ENCODE peak calls at places on chromosomes 11 and 22, in four cellular contexts. X, N, Y and I are unnamed samples.

GRCh38 chr11:64266339-64266738 is 15.0 kb downstream of the PLCB3 start:
- DNase-seq in X (peak), N (peak), Y (no peak), I (peak)

GRCh38 chr22:37747090-37747714 is 50.4 kb downstream of the TRIOBP start:
- DNase-seq in N (peak), Y (peak), X (peak), I (peak)

GRCh38 chr11:38019072-38019775 is 1421.2 kb upstream of the RAG2 start:
- DNase-seq in Y (peak), X (peak), N (no peak), I (no peak)

GRCh38 chr11:128585498-128586238 is 1.7 kb downstream of the ETS1 start:
- DNase-seq in N (no peak), X (no peak), Y (peak), I (no peak)

GRCh38 chr11:122672892-122673291 is 17.4 kb downstream of the UBASH3B start:
- DNase-seq in X (no peak), N (no peak), Y (no peak), I (peak)

GRCh38 chr22:26072611-26073010 is 96.7 kb upstream of the SEZ6L start:
- DNase-seq in X (no peak), Y (no peak), N (no peak), I (no peak)

GRCh38 chr11:124863137-124863825 is 2.0 kb upstream of the ROBO3 start:
- DNase-seq in X (peak), Y (peak), N (peak), I (peak)

GRCh38 chr11:66967670-66968425 is 7.3 kb upstream of the C11orf86 start:
- DNase-seq in Y (no peak), N (peak), X (peak), I (peak)

GRCh38 chr11:134786636-134787035 is 374.6 kb upstream of the B3GAT1 start:
- DNase-seq in Y (no peak), N (no peak), X (no peak), I (no peak)

GRCh38 chr22:36365020-36365411 is 22.8 kb downstream of the MYH9 start:
- DNase-seq in N (peak), X (peak), Y (peak), I (peak)

GRCh38 chr11:78786086-78786485 is 211.4 kb upstream of the NARS2 start:
- DNase-seq in Y (no peak), N (no peak), X (no peak), I (no peak)

GRCh38 chr11:2583605-2583958 is 116.2 kb downstream of the KCNQ1OT1 start:
- DNase-seq in Y (no peak), X (no peak), N (no peak), I (no peak)

GRCh38 chr11:95241673-95242072 is 10.7 kb upstream of the SESN3 start:
- DNase-seq in N (no peak), X (peak), Y (no peak), I (peak)

GRCh38 chr22:40855960-40856512 is 403 bp downstream of the ST13 start:
- DNase-seq in X (peak), Y (peak), N (peak), I (peak)

GRCh38 chr22:46916886-46917625 is 154.6 kb downstream of the TBC1D22A start:
- DNase-seq in N (no peak), X (no peak), Y (no peak), I (no peak)

GRCh38 chr22:50626856-50627451 is 998 bp downstream of the ARSA start:
- DNase-seq in Y (no peak), X (no peak), N (no peak), I (no peak)

GRCh38 chr11:19344661-19345518 is 104.1 kb upstream of the E2F8 start:
- DNase-seq in N (no peak), X (peak), Y (peak), I (peak)

GRCh38 chr11:1943576-1943975 is 3.6 kb upstream of the MRPL23 start:
- DNase-seq in N (no peak), Y (no peak), X (no peak), I (no peak)

GRCh38 chr11:68509105-68509504 is 48.6 kb downstream of the PPP6R3 start:
- DNase-seq in N (no peak), Y (no peak), X (no peak), I (peak)

DNA sequence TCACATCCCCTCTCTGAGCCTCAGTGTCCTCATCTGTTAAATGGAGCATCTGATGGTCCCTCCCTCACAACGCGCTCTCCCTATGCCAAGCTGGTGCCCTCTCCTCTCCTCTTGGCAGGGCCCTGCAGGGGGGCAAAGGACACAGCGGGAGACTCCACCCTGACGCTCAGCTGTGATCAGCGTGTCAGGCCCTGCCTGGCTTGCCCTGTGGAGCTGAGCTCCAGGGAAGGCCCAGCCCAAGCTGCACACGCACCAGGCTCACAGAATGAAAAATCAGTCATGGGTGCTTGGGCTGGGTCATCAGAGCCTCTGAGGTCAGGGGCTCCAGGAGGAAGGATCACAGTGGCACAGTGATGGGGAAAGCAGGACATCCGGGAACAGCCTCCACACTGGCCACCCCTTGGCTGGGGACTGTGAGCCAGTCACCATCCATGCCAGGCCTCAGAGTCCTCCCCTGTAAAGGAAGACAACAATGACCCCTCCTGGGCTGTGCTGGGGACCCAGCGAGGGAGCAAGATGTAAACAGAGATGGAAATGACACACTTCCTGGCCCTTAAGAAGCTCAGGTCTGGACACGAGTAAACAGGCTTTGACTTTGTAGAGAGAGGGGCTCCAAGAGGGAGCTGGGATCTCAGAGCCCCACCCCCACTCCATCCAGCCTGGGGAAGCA is 36.6 kb downstream of the RPL3 start:
- DNase-seq in Y (no peak), N (no peak), X (peak), I (no peak)
- TF ChIP-seq CTCF in Y (peak), N (no peak), X (no peak), I (no peak)

GRCh38 chr11:126058090-126058489 is 4.6 kb downstream of the CDON start:
- DNase-seq in X (no peak), Y (no peak), N (no peak), I (no peak)
- H3K4me3 ChIP-seq in X (no peak), Y (peak), N (no peak), I (no peak)

DNA sequence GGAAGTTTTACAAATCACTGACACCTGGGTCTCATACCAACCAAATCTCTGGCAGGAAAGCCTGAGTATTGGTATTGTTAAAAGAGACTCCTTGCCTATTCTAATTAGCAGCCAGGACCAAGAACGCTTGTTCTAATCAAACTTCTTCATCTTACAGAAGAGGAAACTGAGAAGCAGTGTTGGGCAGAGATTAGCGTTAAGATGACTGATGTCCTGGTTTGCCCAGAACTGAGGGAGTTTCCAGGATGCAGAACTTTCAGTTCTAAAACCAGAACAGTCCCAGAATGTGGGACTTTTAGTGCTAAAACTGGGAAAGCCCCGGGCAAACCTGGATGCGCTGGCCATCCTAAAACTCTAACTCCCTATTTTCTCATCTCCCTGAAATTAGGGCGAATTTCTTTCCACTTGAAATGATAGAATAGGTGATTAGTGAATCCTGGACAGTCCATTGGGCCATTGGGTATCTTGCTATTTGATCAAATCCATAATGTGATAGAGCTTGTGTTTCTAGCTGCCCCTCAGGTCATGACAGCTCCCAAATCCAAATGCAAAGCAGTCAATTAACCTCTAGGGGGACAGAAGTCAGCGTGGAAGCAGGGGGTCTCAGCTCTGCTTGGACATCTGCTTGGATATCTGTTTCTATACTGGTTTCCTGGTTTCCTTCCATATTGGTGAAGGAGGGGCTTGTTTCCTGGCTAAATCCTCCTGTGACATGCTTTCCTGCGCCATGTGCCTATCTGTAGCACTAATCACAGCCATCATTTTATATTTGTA is 16.0 kb upstream of the TMPRSS13 start:
- DNase-seq in Y (peak), X (no peak), N (no peak), I (no peak)
- TF ChIP-seq CTCF in Y (peak), X (peak), N (peak), I (peak)

DNA sequence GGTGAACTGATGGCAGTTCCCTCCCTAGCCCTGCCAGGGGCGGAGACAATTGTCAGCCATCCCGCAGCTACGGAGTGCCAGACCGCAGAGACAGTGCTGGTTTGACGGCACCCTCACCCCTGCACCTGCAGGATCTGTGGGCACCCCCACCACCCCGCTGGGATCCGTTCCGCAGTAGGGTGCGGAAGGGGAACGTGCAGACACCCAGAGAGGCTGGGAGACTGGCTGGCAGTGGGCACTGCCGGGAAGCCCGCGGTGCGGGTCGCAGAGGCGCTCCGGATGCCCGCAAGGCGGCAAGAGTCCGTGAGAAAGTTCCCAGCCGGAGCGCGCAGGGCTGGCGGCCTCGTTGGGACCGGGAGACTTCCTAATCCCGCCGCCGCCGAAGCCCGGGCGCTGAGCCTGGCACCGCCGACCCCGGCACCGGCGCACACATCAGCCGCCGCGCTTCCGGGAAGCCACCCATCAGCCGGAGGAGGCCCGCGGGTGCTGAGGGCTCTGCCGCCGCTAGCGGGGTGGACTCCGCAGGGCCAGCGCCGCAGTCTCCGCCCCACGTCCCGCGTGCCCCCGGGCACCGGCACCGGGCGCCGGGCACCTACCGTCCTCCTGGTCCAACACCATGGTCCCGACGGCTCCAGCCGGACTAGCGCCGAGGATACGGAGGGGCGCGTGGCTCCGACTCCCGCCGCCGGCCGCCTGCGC is 4.3 kb upstream of the LMO1 start:
- DNase-seq in X (no peak), Y (peak), N (no peak), I (no peak)
- H3K4me3 ChIP-seq in X (no peak), Y (peak), N (peak), I (no peak)

GRCh38 chr11:119673389-119674336 is 55.3 kb downstream of the NECTIN1 start:
- DNase-seq in Y (no peak), X (no peak), N (no peak), I (no peak)
- TF ChIP-seq CTCF in Y (no peak), X (no peak), N (no peak), I (no peak)

DNA sequence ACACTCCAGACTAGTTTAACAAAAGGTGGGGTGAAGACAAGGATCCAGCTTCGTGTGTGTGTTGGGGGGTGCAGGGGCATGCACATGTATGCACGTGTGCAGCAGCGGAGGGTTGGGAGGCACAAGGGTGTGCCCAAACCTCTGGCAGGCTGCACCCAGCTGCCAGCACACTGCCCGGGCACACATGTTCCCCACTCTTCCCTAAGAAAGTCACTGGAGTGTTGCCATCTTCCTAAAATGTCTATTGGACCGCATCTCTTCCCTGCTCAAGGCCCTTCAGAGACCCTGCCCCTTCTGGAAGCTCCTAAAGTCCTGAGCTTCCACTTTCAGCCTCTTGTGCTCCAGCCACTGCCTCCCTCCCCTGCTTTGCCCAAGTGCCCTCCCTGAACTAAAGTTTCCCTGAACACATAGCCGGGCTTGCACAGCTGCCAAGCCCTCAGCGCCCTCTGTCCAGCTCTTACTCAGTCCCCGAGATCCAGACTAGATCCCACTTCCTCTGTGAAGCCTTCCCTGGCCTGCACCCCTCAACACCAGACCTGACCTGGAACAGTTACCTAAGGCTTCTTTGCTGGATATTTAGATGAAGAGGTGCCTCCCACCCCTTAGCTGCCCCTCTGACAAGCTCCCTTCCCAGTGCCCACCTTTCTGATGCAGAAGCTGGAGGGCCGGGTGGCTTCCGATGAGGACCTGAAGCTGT is 6.0 kb downstream of the CFL1 start:
- DNase-seq in Y (no peak), N (no peak), X (no peak), I (no peak)
- H3K4me3 ChIP-seq in Y (no peak), N (no peak), X (no peak), I (no peak)

GRCh38 chr11:69942333-69942820 is 123.2 kb upstream of the FGF3 start:
- DNase-seq in N (no peak), X (no peak), Y (no peak), I (no peak)

GRCh38 chr11:69944146-69944795 is 125.1 kb upstream of the FGF3 start:
- DNase-seq in X (no peak), Y (no peak), N (no peak), I (no peak)

GRCh38 chr11:69943506-69943905 is 124.3 kb upstream of the FGF3 start:
- DNase-seq in Y (no peak), N (no peak), X (no peak), I (no peak)

GRCh38 chr11:69941546-69942332 is 122.5 kb upstream of the FGF3 start:
- DNase-seq in X (no peak), Y (no peak), N (no peak), I (no peak)

GRCh38 chr11:69943066-69943465 is 123.8 kb upstream of the FGF3 start:
- DNase-seq in X (no peak), N (no peak), Y (no peak), I (no peak)
- TF ChIP-seq CTCF in X (no peak), N (peak), Y (peak), I (no peak)

DNA sequence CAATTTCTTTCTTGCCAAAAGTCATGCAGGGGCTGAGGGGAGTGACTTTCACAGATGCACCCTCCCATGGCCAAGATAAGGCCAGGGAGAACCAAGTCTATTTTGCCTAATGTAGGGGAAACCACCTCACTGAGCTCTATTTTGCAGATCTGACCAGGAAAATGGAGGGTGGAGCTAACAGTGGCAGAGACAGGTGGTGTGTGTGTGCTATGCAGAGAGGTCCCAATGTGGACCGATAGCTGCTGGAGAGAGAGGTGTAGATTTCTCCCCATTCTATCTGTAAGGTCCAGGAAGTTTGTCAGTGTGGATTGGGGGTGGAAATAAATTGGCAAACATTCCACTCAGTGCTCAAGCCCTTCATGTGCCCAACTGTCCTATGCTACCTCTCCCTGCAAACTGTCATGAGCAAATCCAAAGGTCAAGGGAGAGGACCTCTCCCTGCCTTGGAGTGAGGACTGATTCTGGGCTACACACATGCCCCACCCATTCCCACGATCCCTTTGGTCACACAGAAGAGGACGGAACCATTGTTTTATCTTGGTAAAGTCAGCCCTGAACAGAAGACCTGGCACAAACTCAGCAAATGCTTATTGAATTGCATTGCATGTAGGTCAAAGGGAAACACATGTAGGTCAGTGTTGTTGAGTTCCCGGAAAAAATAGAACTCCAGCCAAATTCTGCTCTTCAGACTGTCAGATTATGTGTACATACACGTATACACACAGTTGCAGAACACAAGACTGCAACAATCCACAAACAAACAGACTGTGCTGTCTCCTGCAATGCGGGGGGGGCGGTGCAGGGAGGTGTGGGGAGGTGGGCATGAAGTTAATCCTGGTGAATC is 65.9 kb downstream of the C11orf58 start:
- DNase-seq in N (no peak), X (peak), Y (no peak), I (peak)
- H3K4me3 ChIP-seq in N (no peak), X (no peak), Y (no peak), I (no peak)